ENCODE peak calls at places on chromosome 4, in seven cellular contexts. One of them, this sample, is unnamed.

GRCh38 chr4:47486306-47486705 is 1.2 kb downstream of the ATP10D start:
- DNase-seq in heart left ventricle: no peak
- DNase-seq in effector memory CD4-positive, alpha-beta T cell: no peak
- DNase-seq in foreskin fibroblast: no peak
- DNase-seq in neuronal stem cell: no peak
- DNase-seq in Karpas-422: no peak
- DNase-seq in brain microvascular endothelial cell: no peak
- DNase-seq in this sample: no peak

GRCh38 chr4:140943486-140943885 is 187.3 kb upstream of the TBC1D9 start:
- DNase-seq in foreskin fibroblast: peak
- DNase-seq in heart left ventricle: no peak
- DNase-seq in Karpas-422: no peak
- DNase-seq in effector memory CD4-positive, alpha-beta T cell: no peak
- DNase-seq in brain microvascular endothelial cell: peak
- DNase-seq in neuronal stem cell: no peak
- DNase-seq in this sample: no peak

GRCh38 chr4:16750882-16751642 is 147.4 kb downstream of the LDB2 start:
- DNase-seq in neuronal stem cell: no peak
- DNase-seq in Karpas-422: no peak
- DNase-seq in heart left ventricle: no peak
- DNase-seq in foreskin fibroblast: no peak
- DNase-seq in brain microvascular endothelial cell: no peak
- DNase-seq in effector memory CD4-positive, alpha-beta T cell: no peak
- DNase-seq in this sample: no peak

GRCh38 chr4:169070895-169071218 is 60.8 kb upstream of the CBR4 start:
- DNase-seq in brain microvascular endothelial cell: no peak
- DNase-seq in heart left ventricle: no peak
- DNase-seq in Karpas-422: no peak
- DNase-seq in effector memory CD4-positive, alpha-beta T cell: no peak
- DNase-seq in neuronal stem cell: no peak
- DNase-seq in foreskin fibroblast: no peak
- DNase-seq in this sample: no peak

GRCh38 chr4:112128452-112128851 is 16.8 kb upstream of the FAM241A start:
- DNase-seq in Karpas-422: no peak
- DNase-seq in effector memory CD4-positive, alpha-beta T cell: no peak
- DNase-seq in foreskin fibroblast: no peak
- DNase-seq in brain microvascular endothelial cell: no peak
- DNase-seq in heart left ventricle: no peak
- DNase-seq in neuronal stem cell: no peak
- DNase-seq in this sample: no peak

GRCh38 chr4:86834901-86835300 is 14.3 kb downstream of the SLC10A6 start:
- DNase-seq in effector memory CD4-positive, alpha-beta T cell: no peak
- DNase-seq in heart left ventricle: no peak
- DNase-seq in brain microvascular endothelial cell: peak
- DNase-seq in neuronal stem cell: no peak
- DNase-seq in Karpas-422: no peak
- DNase-seq in foreskin fibroblast: peak
- DNase-seq in this sample: no peak

GRCh38 chr4:145804134-145804533 is 124.2 kb downstream of the C4orf51 start:
- DNase-seq in heart left ventricle: no peak
- DNase-seq in brain microvascular endothelial cell: peak
- DNase-seq in foreskin fibroblast: peak
- DNase-seq in effector memory CD4-positive, alpha-beta T cell: no peak
- DNase-seq in Karpas-422: no peak
- DNase-seq in neuronal stem cell: no peak
- DNase-seq in this sample: peak

GRCh38 chr4:56129431-56129861 is 180.7 kb downstream of the CEP135 start:
- DNase-seq in heart left ventricle: no peak
- DNase-seq in brain microvascular endothelial cell: no peak
- DNase-seq in foreskin fibroblast: no peak
- DNase-seq in effector memory CD4-positive, alpha-beta T cell: no peak
- DNase-seq in neuronal stem cell: no peak
- DNase-seq in Karpas-422: peak
- DNase-seq in this sample: peak

GRCh38 chr4:65665951-65666523 is 4.3 kb downstream of the EPHA5 start:
- DNase-seq in effector memory CD4-positive, alpha-beta T cell: no peak
- DNase-seq in Karpas-422: no peak
- DNase-seq in brain microvascular endothelial cell: no peak
- DNase-seq in neuronal stem cell: peak
- DNase-seq in foreskin fibroblast: no peak
- DNase-seq in heart left ventricle: no peak
- DNase-seq in this sample: no peak

GRCh38 chr4:94457692-94458106 is 6.0 kb downstream of the PDLIM5 start:
- DNase-seq in neuronal stem cell: peak
- DNase-seq in effector memory CD4-positive, alpha-beta T cell: no peak
- DNase-seq in brain microvascular endothelial cell: no peak
- DNase-seq in foreskin fibroblast: no peak
- DNase-seq in heart left ventricle: peak
- DNase-seq in Karpas-422: no peak
- DNase-seq in this sample: peak

GRCh38 chr4:185219551-185220344 is 10.3 kb downstream of the SNX25 start:
- DNase-seq in foreskin fibroblast: peak
- DNase-seq in Karpas-422: peak
- DNase-seq in effector memory CD4-positive, alpha-beta T cell: no peak
- DNase-seq in brain microvascular endothelial cell: peak
- DNase-seq in heart left ventricle: no peak
- DNase-seq in neuronal stem cell: no peak
- DNase-seq in this sample: peak

GRCh38 chr4:33696066-33696465 is 2548.2 kb downstream of the ARAP2 start:
- DNase-seq in neuronal stem cell: no peak
- DNase-seq in brain microvascular endothelial cell: no peak
- DNase-seq in heart left ventricle: no peak
- DNase-seq in effector memory CD4-positive, alpha-beta T cell: no peak
- DNase-seq in Karpas-422: no peak
- DNase-seq in foreskin fibroblast: peak
- DNase-seq in this sample: no peak

GRCh38 chr4:152342293-152342692 is 193.6 kb downstream of the FBXW7 start:
- DNase-seq in foreskin fibroblast: peak
- DNase-seq in brain microvascular endothelial cell: peak
- DNase-seq in Karpas-422: no peak
- DNase-seq in neuronal stem cell: no peak
- DNase-seq in heart left ventricle: no peak
- DNase-seq in effector memory CD4-positive, alpha-beta T cell: no peak
- DNase-seq in this sample: no peak

GRCh38 chr4:153497988-153498967 is 32.1 kb downstream of the TMEM131L start:
- DNase-seq in neuronal stem cell: no peak
- DNase-seq in Karpas-422: peak
- DNase-seq in brain microvascular endothelial cell: peak
- DNase-seq in foreskin fibroblast: peak
- DNase-seq in heart left ventricle: no peak
- DNase-seq in effector memory CD4-positive, alpha-beta T cell: no peak
- DNase-seq in this sample: no peak

GRCh38 chr4:120723105-120723504 is 199.4 kb downstream of the PRDM5 start:
- DNase-seq in brain microvascular endothelial cell: no peak
- DNase-seq in foreskin fibroblast: no peak
- DNase-seq in Karpas-422: no peak
- DNase-seq in neuronal stem cell: no peak
- DNase-seq in effector memory CD4-positive, alpha-beta T cell: no peak
- DNase-seq in heart left ventricle: no peak
- DNase-seq in this sample: no peak

GRCh38 chr4:166324321-166324720 is 451.3 kb downstream of the TLL1 start:
- DNase-seq in foreskin fibroblast: peak
- DNase-seq in effector memory CD4-positive, alpha-beta T cell: no peak
- DNase-seq in brain microvascular endothelial cell: peak
- DNase-seq in neuronal stem cell: peak
- DNase-seq in heart left ventricle: no peak
- DNase-seq in Karpas-422: peak
- DNase-seq in this sample: no peak

GRCh38 chr4:88623097-88623496 is 30.8 kb downstream of the HERC3 start:
- DNase-seq in brain microvascular endothelial cell: peak
- DNase-seq in heart left ventricle: no peak
- DNase-seq in neuronal stem cell: no peak
- DNase-seq in foreskin fibroblast: peak
- DNase-seq in effector memory CD4-positive, alpha-beta T cell: no peak
- DNase-seq in Karpas-422: no peak
- DNase-seq in this sample: no peak

GRCh38 chr4:2138846-2139500 is 79.8 kb downstream of the NAT8L start:
- DNase-seq in Karpas-422: no peak
- DNase-seq in heart left ventricle: no peak
- DNase-seq in foreskin fibroblast: no peak
- DNase-seq in neuronal stem cell: no peak
- DNase-seq in brain microvascular endothelial cell: no peak
- DNase-seq in effector memory CD4-positive, alpha-beta T cell: no peak
- DNase-seq in this sample: no peak

GRCh38 chr4:26104056-26104685 is 190.2 kb downstream of the SMIM20 start:
- DNase-seq in neuronal stem cell: no peak
- DNase-seq in heart left ventricle: no peak
- DNase-seq in brain microvascular endothelial cell: no peak
- DNase-seq in Karpas-422: no peak
- DNase-seq in foreskin fibroblast: no peak
- DNase-seq in effector memory CD4-positive, alpha-beta T cell: no peak
- DNase-seq in this sample: no peak

GRCh38 chr4:80921441-80921840 is 109.1 kb upstream of the BMP3 start:
- DNase-seq in Karpas-422: no peak
- DNase-seq in brain microvascular endothelial cell: no peak
- DNase-seq in foreskin fibroblast: no peak
- DNase-seq in heart left ventricle: no peak
- DNase-seq in effector memory CD4-positive, alpha-beta T cell: no peak
- DNase-seq in neuronal stem cell: no peak
- DNase-seq in this sample: no peak

GRCh38 chr4:13162886-13163285 is 321.3 kb downstream of the RAB28 start:
- DNase-seq in heart left ventricle: no peak
- DNase-seq in neuronal stem cell: no peak
- DNase-seq in foreskin fibroblast: no peak
- DNase-seq in Karpas-422: no peak
- DNase-seq in effector memory CD4-positive, alpha-beta T cell: no peak
- DNase-seq in brain microvascular endothelial cell: no peak
- DNase-seq in this sample: no peak

GRCh38 chr4:88104902-88105610 is 53.4 kb downstream of the ABCG2 start:
- DNase-seq in effector memory CD4-positive, alpha-beta T cell: no peak
- DNase-seq in foreskin fibroblast: peak
- DNase-seq in neuronal stem cell: no peak
- DNase-seq in Karpas-422: no peak
- DNase-seq in heart left ventricle: no peak
- DNase-seq in brain microvascular endothelial cell: peak
- DNase-seq in this sample: no peak

GRCh38 chr4:68797618-68798017 is 18.2 kb upstream of the UGT2B10 start:
- DNase-seq in heart left ventricle: no peak
- DNase-seq in brain microvascular endothelial cell: no peak
- DNase-seq in effector memory CD4-positive, alpha-beta T cell: no peak
- DNase-seq in neuronal stem cell: no peak
- DNase-seq in Karpas-422: no peak
- DNase-seq in foreskin fibroblast: no peak
- DNase-seq in this sample: no peak

GRCh38 chr4:154569028-154569427 is 6.2 kb downstream of the FGB start:
- DNase-seq in Karpas-422: no peak
- DNase-seq in effector memory CD4-positive, alpha-beta T cell: no peak
- DNase-seq in heart left ventricle: no peak
- DNase-seq in foreskin fibroblast: no peak
- DNase-seq in neuronal stem cell: no peak
- DNase-seq in brain microvascular endothelial cell: no peak
- DNase-seq in this sample: no peak

GRCh38 chr4:154569584-154569983 is 6.8 kb downstream of the FGB start:
- DNase-seq in effector memory CD4-positive, alpha-beta T cell: no peak
- DNase-seq in brain microvascular endothelial cell: no peak
- DNase-seq in foreskin fibroblast: no peak
- DNase-seq in Karpas-422: no peak
- DNase-seq in neuronal stem cell: no peak
- DNase-seq in heart left ventricle: no peak
- DNase-seq in this sample: no peak

GRCh38 chr4:154565704-154566103 is 2.9 kb downstream of the FGB start:
- DNase-seq in brain microvascular endothelial cell: no peak
- DNase-seq in heart left ventricle: no peak
- DNase-seq in Karpas-422: no peak
- DNase-seq in foreskin fibroblast: no peak
- DNase-seq in effector memory CD4-positive, alpha-beta T cell: no peak
- DNase-seq in neuronal stem cell: no peak
- DNase-seq in this sample: no peak

GRCh38 chr4:154564311-154564710 is 1.5 kb downstream of the FGB start:
- DNase-seq in brain microvascular endothelial cell: no peak
- DNase-seq in effector memory CD4-positive, alpha-beta T cell: no peak
- DNase-seq in heart left ventricle: no peak
- DNase-seq in neuronal stem cell: no peak
- DNase-seq in foreskin fibroblast: no peak
- DNase-seq in Karpas-422: no peak
- DNase-seq in this sample: no peak

GRCh38 chr4:154566639-154567204 is 3.9 kb downstream of the FGB start:
- DNase-seq in effector memory CD4-positive, alpha-beta T cell: no peak
- DNase-seq in heart left ventricle: no peak
- DNase-seq in Karpas-422: no peak
- DNase-seq in brain microvascular endothelial cell: no peak
- DNase-seq in neuronal stem cell: no peak
- DNase-seq in foreskin fibroblast: no peak
- DNase-seq in this sample: no peak
- H3K4me3 ChIP-seq in effector memory CD4-positive, alpha-beta T cell: no peak
- H3K4me3 ChIP-seq in heart left ventricle: no peak
- H3K4me3 ChIP-seq in Karpas-422: no peak
- H3K4me3 ChIP-seq in brain microvascular endothelial cell: no peak
- H3K4me3 ChIP-seq in neuronal stem cell: no peak
- H3K4me3 ChIP-seq in foreskin fibroblast: no peak
- H3K4me3 ChIP-seq in this sample: no peak

DNA sequence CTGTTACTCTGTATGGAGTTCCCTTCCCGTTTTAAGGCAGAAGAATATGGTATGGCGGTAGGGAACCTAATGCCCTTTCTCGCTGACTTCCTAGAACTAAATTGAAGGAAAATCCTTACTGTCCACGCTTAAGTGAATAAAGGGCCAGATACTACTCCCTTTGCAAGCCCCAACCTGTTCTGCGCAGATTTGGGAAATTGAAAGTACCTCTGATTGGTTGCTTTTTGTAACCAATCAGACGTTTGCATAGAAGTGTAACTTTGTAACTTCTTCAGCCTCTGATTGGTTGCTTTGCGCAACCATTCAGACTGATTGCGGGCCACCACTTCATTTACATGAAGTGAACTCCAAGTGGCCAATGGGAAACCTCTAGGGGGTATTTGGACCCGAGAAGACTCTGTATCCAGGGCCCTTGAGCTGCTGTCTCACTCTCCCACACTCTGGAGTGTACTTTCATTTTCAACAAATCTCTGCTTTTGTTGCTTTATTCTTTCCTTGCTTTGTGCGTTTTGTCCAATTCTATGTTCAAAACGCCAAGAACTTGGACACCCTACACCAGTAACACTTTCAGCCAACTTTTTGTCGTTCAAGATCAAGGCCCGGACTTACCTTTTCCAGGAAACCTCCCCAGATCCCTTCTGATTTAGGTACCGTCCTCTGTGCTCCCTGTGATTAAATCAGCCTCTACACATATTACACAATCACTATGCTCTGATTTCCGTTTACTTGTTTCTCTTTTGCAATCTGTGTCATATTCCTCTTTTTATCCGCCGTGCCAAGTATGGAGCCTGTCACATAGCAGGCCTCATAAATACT is 1.0 kb upstream of the TMEM33 start:
- DNase-seq in Karpas-422: no peak
- DNase-seq in heart left ventricle: no peak
- DNase-seq in brain microvascular endothelial cell: no peak
- DNase-seq in neuronal stem cell: no peak
- DNase-seq in effector memory CD4-positive, alpha-beta T cell: no peak
- DNase-seq in foreskin fibroblast: no peak
- DNase-seq in this sample: no peak
- H3K4me3 ChIP-seq in Karpas-422: peak
- H3K4me3 ChIP-seq in heart left ventricle: peak
- H3K4me3 ChIP-seq in brain microvascular endothelial cell: no peak
- H3K4me3 ChIP-seq in neuronal stem cell: no peak
- H3K4me3 ChIP-seq in effector memory CD4-positive, alpha-beta T cell: peak
- H3K4me3 ChIP-seq in foreskin fibroblast: peak
- H3K4me3 ChIP-seq in this sample: no peak

GRCh38 chr4:54998991-54999390 is 126.4 kb downstream of the KDR start:
- DNase-seq in heart left ventricle: no peak
- DNase-seq in effector memory CD4-positive, alpha-beta T cell: no peak
- DNase-seq in brain microvascular endothelial cell: peak
- DNase-seq in foreskin fibroblast: peak
- DNase-seq in neuronal stem cell: no peak
- DNase-seq in Karpas-422: no peak
- DNase-seq in this sample: no peak
- H3K4me3 ChIP-seq in heart left ventricle: no peak
- H3K4me3 ChIP-seq in effector memory CD4-positive, alpha-beta T cell: no peak
- H3K4me3 ChIP-seq in brain microvascular endothelial cell: no peak
- H3K4me3 ChIP-seq in foreskin fibroblast: no peak
- H3K4me3 ChIP-seq in neuronal stem cell: no peak
- H3K4me3 ChIP-seq in Karpas-422: no peak
- H3K4me3 ChIP-seq in this sample: no peak

GRCh38 chr4:78309352-78309751 is 242.2 kb upstream of the ANXA3 start:
- DNase-seq in Karpas-422: no peak
- DNase-seq in brain microvascular endothelial cell: no peak
- DNase-seq in neuronal stem cell: no peak
- DNase-seq in effector memory CD4-positive, alpha-beta T cell: no peak
- DNase-seq in heart left ventricle: no peak
- DNase-seq in foreskin fibroblast: no peak
- DNase-seq in this sample: no peak
- H3K4me3 ChIP-seq in Karpas-422: no peak
- H3K4me3 ChIP-seq in brain microvascular endothelial cell: no peak
- H3K4me3 ChIP-seq in neuronal stem cell: no peak
- H3K4me3 ChIP-seq in effector memory CD4-positive, alpha-beta T cell: no peak
- H3K4me3 ChIP-seq in heart left ventricle: no peak
- H3K4me3 ChIP-seq in foreskin fibroblast: no peak
- H3K4me3 ChIP-seq in this sample: no peak